ENCODE peak calls at places on chromosomes 2 and 18, in seven cellular contexts. U is H9, L is IMR-90, S is neuronal stem cell, K is mesenchymal stem cell, V is H1, B is trophoblast cell. Z is an unnamed sample.

GRCh38 chr2:15846626-15847025 is 93.7 kb upstream of the MYCN start:
- DNase-seq in U (no peak), L (no peak), S (no peak), K (no peak), V (no peak), B (no peak), Z (no peak)

GRCh38 chr2:48944961-48945360 is 189.4 kb upstream of the LHCGR start:
- DNase-seq in U (no peak), L (peak), S (no peak), K (no peak), V (no peak), B (no peak), Z (no peak)

GRCh38 chr18:49697757-49698595 is 115.4 kb downstream of the ACAA2 start:
- DNase-seq in U (peak), L (peak), S (peak), K (peak), V (no peak), B (no peak), Z (peak)

GRCh38 chr2:150485871-150486538 is 1.5 kb downstream of the RND3 start:
- DNase-seq in U (peak), L (peak), S (peak), K (peak), V (no peak), B (peak), Z (peak)

GRCh38 chr2:94870392-94871225 is 621 bp upstream of the TEKT4 start:
- DNase-seq in U (peak), L (no peak), S (no peak), K (no peak), V (no peak), B (no peak), Z (peak)

GRCh38 chr2:211944572-211944971 is 594.0 kb downstream of the ERBB4 start:
- DNase-seq in U (peak), L (no peak), S (no peak), K (no peak), V (no peak), B (no peak), Z (peak)

GRCh38 chr2:20929721-20930120 is 106.8 kb upstream of the LDAH start:
- DNase-seq in U (no peak), L (no peak), S (no peak), K (no peak), V (no peak), B (no peak), Z (no peak)

GRCh38 chr2:53740170-53740569 is 27.4 kb upstream of the CHAC2 start:
- DNase-seq in U (no peak), L (peak), S (no peak), K (peak), V (no peak), B (peak), Z (peak)

GRCh38 chr18:59501876-59502221 is 142.8 kb upstream of the LMAN1 start:
- DNase-seq in U (no peak), L (no peak), S (no peak), K (no peak), V (no peak), B (no peak), Z (peak)

GRCh38 chr2:229489016-229489415 is 217.9 kb upstream of the PID1 start:
- DNase-seq in U (no peak), L (peak), S (no peak), K (no peak), V (no peak), B (peak), Z (no peak)

GRCh38 chr2:2708575-2708974 is 377.5 kb upstream of the MYT1L start:
- DNase-seq in U (no peak), L (no peak), S (no peak), K (no peak), V (no peak), B (no peak), Z (no peak)

GRCh38 chr2:239881561-239882320 is 143.4 kb downstream of the NDUFA10 start:
- DNase-seq in U (peak), L (no peak), S (no peak), K (no peak), V (no peak), B (no peak), Z (peak)

GRCh38 chr18:6397931-6398566 is 16.7 kb downstream of the L3MBTL4 start:
- DNase-seq in U (no peak), L (no peak), S (no peak), K (no peak), V (no peak), B (no peak), Z (no peak)

GRCh38 chr2:116879646-116880045 is 934.8 kb upstream of the DDX18 start:
- DNase-seq in U (no peak), L (no peak), S (no peak), K (no peak), V (no peak), B (no peak), Z (no peak)
- H2AK5ac ChIP-seq in U (no peak), L (no peak), S (no peak), K (no peak), V (no peak), B (no peak), Z (no peak)

GRCh38 chr2:9702604-9703084 is 71.8 kb upstream of the YWHAQ start:
- DNase-seq in U (no peak), L (no peak), S (no peak), K (no peak), V (no peak), B (no peak), Z (no peak)

GRCh38 chr2:9704600-9704999 is 73.8 kb upstream of the YWHAQ start:
- DNase-seq in U (no peak), L (no peak), S (no peak), K (no peak), V (no peak), B (no peak), Z (no peak)

GRCh38 chr2:9707008-9707407 is 76.2 kb upstream of the YWHAQ start:
- DNase-seq in U (no peak), L (no peak), S (no peak), K (peak), V (no peak), B (no peak), Z (no peak)

GRCh38 chr2:9703085-9703641 is 72.4 kb upstream of the YWHAQ start:
- DNase-seq in U (no peak), L (peak), S (no peak), K (peak), V (no peak), B (peak), Z (peak)

GRCh38 chr2:9703701-9704221 is 73.0 kb upstream of the YWHAQ start:
- DNase-seq in U (no peak), L (peak), S (no peak), K (peak), V (no peak), B (peak), Z (peak)
- H2BK5ac ChIP-seq in U (no peak), L (peak), S (no peak), K (no peak), V (no peak), B (no peak), Z (no peak)

GRCh38 chr2:142873850-142874287 is 3.6 kb upstream of the KYNU start:
- DNase-seq in U (no peak), L (peak), S (no peak), K (no peak), V (no peak), B (no peak), Z (no peak)

GRCh38 chr2:142872900-142873724 is 4.4 kb upstream of the KYNU start:
- DNase-seq in U (no peak), L (peak), S (no peak), K (peak), V (no peak), B (peak), Z (no peak)

GRCh38 chr2:142870516-142870915 is 6.9 kb upstream of the KYNU start:
- DNase-seq in U (no peak), L (peak), S (no peak), K (peak), V (no peak), B (peak), Z (no peak)

GRCh38 chr2:142869461-142870106 is 7.9 kb upstream of the KYNU start:
- DNase-seq in U (no peak), L (no peak), S (no peak), K (no peak), V (no peak), B (no peak), Z (no peak)

GRCh38 chr2:142871396-142871795 is 6.1 kb upstream of the KYNU start:
- DNase-seq in U (no peak), L (no peak), S (no peak), K (no peak), V (no peak), B (no peak), Z (no peak)
- H3K4me2 ChIP-seq in U (no peak), L (no peak), S (no peak), K (no peak), V (no peak), B (no peak), Z (no peak)

GRCh38 chr18:78565240-78565639 is 414.4 kb upstream of the SALL3 start:
- DNase-seq in U (no peak), L (no peak), S (no peak), K (no peak), V (no peak), B (no peak), Z (no peak)
- H2AK5ac ChIP-seq in U (no peak), L (no peak), S (peak), K (no peak), V (peak), B (no peak), Z (no peak)

DNA sequence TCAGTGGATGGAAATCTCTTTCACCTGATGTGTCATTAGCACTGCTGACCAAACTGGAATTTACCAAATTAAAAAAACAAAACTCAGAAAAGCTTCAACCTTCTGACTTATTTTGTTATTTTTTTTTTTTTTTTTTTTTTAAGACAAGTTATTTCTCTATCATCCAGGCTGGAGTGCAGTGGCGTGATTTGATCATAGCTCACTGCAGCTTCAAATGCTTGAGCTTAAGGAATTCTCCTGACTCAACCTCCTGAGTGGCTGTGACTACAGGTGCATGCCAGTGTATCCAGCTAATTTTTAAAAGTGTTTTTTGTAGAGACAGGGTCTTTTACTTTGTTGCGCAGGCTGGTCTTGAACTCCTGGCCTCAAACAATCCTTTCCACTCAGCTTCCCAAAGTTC is 155.6 kb downstream of the LRRTM1 start:
- DNase-seq in U (no peak), L (no peak), S (no peak), K (no peak), V (no peak), B (no peak), Z (no peak)
- H2BK5ac ChIP-seq in U (no peak), L (no peak), S (no peak), K (no peak), V (no peak), B (no peak), Z (no peak)

GRCh38 chr2:241198381-241199282 is 10.2 kb downstream of the ANO7 start:
- DNase-seq in U (no peak), L (no peak), S (no peak), K (no peak), V (no peak), B (peak), Z (no peak)
- H3K4me2 ChIP-seq in U (no peak), L (no peak), S (no peak), K (no peak), V (no peak), B (no peak), Z (no peak)

DNA sequence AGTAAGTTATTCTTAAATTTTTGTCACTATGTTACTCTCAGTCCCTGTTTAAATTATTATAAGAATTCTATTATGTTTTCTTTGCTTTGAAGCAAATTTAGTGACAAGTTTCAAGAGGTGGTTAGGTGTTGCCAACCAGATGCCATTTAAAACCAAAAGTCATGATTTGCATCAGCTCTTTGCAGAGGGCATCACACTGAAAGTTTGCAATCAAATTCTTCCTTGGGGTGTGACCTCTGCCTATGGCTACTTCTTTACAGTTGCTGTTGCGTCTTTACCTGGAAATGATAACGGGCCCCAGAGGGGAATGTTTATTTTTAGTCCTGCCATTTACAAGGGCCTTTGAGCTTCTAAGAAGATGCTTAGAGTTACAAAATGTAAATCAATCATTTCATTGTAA is 561.0 kb downstream of the ARHGAP15 start:
- DNase-seq in U (no peak), L (no peak), S (no peak), K (no peak), V (no peak), B (no peak), Z (no peak)
- H2AK5ac ChIP-seq in U (no peak), L (no peak), S (no peak), K (no peak), V (no peak), B (no peak), Z (no peak)